ENCODE peak calls at places on chromosome 1, in seven cellular contexts. W, V, M, D, U, K and Q are unnamed samples.

GRCh38 chr1:2611034-2611501 is 21.7 kb downstream of the MMEL1 start:
- DNase-seq in V (no peak), D (peak), W (no peak), U (no peak), K (peak), M (no peak), Q (peak)

GRCh38 chr1:22745675-22746585 is 35.3 kb downstream of the EPHB2 start:
- DNase-seq in U (no peak), W (no peak), K (peak), D (peak), V (no peak), M (no peak), Q (peak)

GRCh38 chr1:230228234-230228897 is 161.3 kb downstream of the GALNT2 start:
- DNase-seq in V (no peak), W (no peak), D (no peak), M (no peak), K (no peak), U (no peak), Q (no peak)

GRCh38 chr1:246961939-246962373 is 30.2 kb upstream of the AHCTF1 start:
- DNase-seq in V (no peak), W (no peak), K (no peak), D (peak), U (peak), M (no peak), Q (no peak)

GRCh38 chr1:184860985-184861754 is 106.5 kb upstream of the EDEM3 start:
- DNase-seq in M (no peak), U (no peak), D (no peak), K (no peak), V (no peak), W (no peak), Q (no peak)

GRCh38 chr1:59427155-59427554 is 130.3 kb downstream of the FGGY start:
- DNase-seq in V (no peak), D (no peak), W (no peak), U (no peak), M (no peak), K (no peak), Q (no peak)

GRCh38 chr1:212731630-212732029 is 32.0 kb upstream of the BATF3 start:
- DNase-seq in W (no peak), U (no peak), K (no peak), V (no peak), M (no peak), D (no peak), Q (no peak)

GRCh38 chr1:22537441-22538139 is 25.7 kb upstream of the EPHA8 start:
- DNase-seq in W (no peak), V (no peak), D (no peak), K (no peak), U (no peak), M (no peak), Q (no peak)

GRCh38 chr1:187842406-187843165 is 1013.8 kb downstream of the PLA2G4A start:
- DNase-seq in U (no peak), M (no peak), W (no peak), V (no peak), K (peak), D (peak), Q (no peak)

GRCh38 chr1:228416217-228416971 is at the start of gene TRIM17:
- DNase-seq in U (peak), K (peak), V (peak), M (peak), D (no peak), W (no peak), Q (peak)

GRCh38 chr1:112904071-112904830 is 51.7 kb downstream of the SLC16A1 start:
- DNase-seq in W (no peak), M (peak), U (no peak), V (no peak), D (peak), K (peak), Q (peak)

GRCh38 chr1:244654284-244655038 is 1.5 kb downstream of the DESI2 start:
- DNase-seq in M (no peak), W (no peak), U (no peak), K (peak), V (no peak), D (peak), Q (peak)

GRCh38 chr1:112575154-112575804 is 43.7 kb downstream of the ST7L start:
- DNase-seq in K (peak), D (peak), U (no peak), V (no peak), W (no peak), M (no peak), Q (peak)

GRCh38 chr1:234745844-234746797 is 136.1 kb upstream of the IRF2BP2 start:
- DNase-seq in M (no peak), V (no peak), K (peak), U (no peak), D (peak), W (no peak), Q (peak)

GRCh38 chr1:197252981-197253380 is 15.1 kb upstream of the CRB1 start:
- DNase-seq in U (no peak), V (no peak), W (no peak), K (no peak), M (no peak), D (no peak), Q (no peak)